ENCODE peak calls at places on chromosomes 16 and 17, in seven cellular contexts. U is ascending aorta, E is heart left ventricle, I is PC-3, H is thyroid gland, P is tibial nerve, S is endodermal cell. Z is an unnamed sample. For H3K4me1 and H3K27me3, the result is how much of the 10 kb centered on the place peaks cover.

GRCh38 chr17:34484193-34484733 is 95.1 kb upstream of the TMEM132E start:
- DNase-seq in E (no peak), P (no peak), U (no peak), H (no peak), S (no peak), I (no peak), Z (no peak)

GRCh38 chr17:57530508-57530907 is 214.6 kb downstream of the CCDC182 start:
- DNase-seq in P (no peak), U (no peak), I (no peak), E (no peak), H (no peak), S (no peak), Z (peak)

GRCh38 chr17:4229627-4230026 is 34.2 kb downstream of the ANKFY1 start:
- DNase-seq in U (no peak), H (peak), S (no peak), E (no peak), P (no peak), I (no peak), Z (peak)

GRCh38 chr16:69567031-69567680 is 1.4 kb downstream of the NFAT5 start:
- DNase-seq in P (no peak), E (no peak), H (peak), I (peak), U (no peak), S (peak), Z (no peak)

GRCh38 chr17:29949708-29950107 is 8.3 kb downstream of the EFCAB5 start:
- DNase-seq in U (no peak), E (no peak), P (no peak), I (no peak), S (no peak), H (no peak), Z (no peak)

GRCh38 chr16:72291121-72291520 is 119.2 kb upstream of the PMFBP1 start:
- DNase-seq in S (no peak), H (no peak), E (no peak), U (no peak), I (no peak), P (no peak), Z (no peak)

GRCh38 chr17:65131946-65132345 is 5.2 kb upstream of the RGS9 start:
- DNase-seq in H (no peak), I (peak), S (no peak), P (no peak), U (no peak), E (no peak), Z (no peak)

GRCh38 chr16:70661534-70661917 is 15.2 kb downstream of the IL34 start:
- DNase-seq in U (no peak), I (no peak), H (no peak), S (no peak), P (no peak), E (no peak), Z (no peak)

GRCh38 chr17:17125136-17126084 is 80.7 kb downstream of the PLD6 start:
- DNase-seq in U (no peak), E (peak), H (no peak), I (no peak), S (no peak), P (no peak), Z (no peak)

GRCh38 chr17:82287849-82288601 is 14.5 kb upstream of the CSNK1D start:
- DNase-seq in E (peak), H (no peak), I (peak), U (no peak), P (no peak), S (no peak), Z (peak)

GRCh38 chr17:78342438-78343098 is 17.3 kb downstream of the SOCS3 start:
- DNase-seq in H (no peak), E (peak), P (no peak), S (peak), U (peak), I (peak), Z (peak)

GRCh38 chr17:1058423-1059130 is 61.6 kb downstream of the TIMM22 start:
- DNase-seq in I (peak), P (no peak), S (peak), E (peak), U (no peak), H (no peak), Z (no peak)

GRCh38 chr17:27657620-27658019 is 26.6 kb downstream of the LGALS9 start:
- DNase-seq in H (no peak), P (no peak), U (no peak), E (no peak), S (peak), I (peak), Z (no peak)

GRCh38 chr16:58265480-58266052 is 29.3 kb downstream of the PRSS54 start:
- DNase-seq in P (no peak), I (no peak), E (no peak), S (no peak), U (no peak), H (no peak), Z (no peak)

GRCh38 chr17:31373150-31374082 is 18.1 kb upstream of the RAB11FIP4 start:
- DNase-seq in P (no peak), E (no peak), I (peak), U (no peak), H (no peak), S (no peak), Z (no peak)

GRCh38 chr17:60321336-60322055 is 70.4 kb downstream of the USP32 start:
- DNase-seq in H (no peak), S (no peak), I (peak), P (no peak), E (no peak), U (no peak), Z (no peak)

GRCh38 chr16:78307824-78308528 is 208.5 kb downstream of the WWOX start:
- DNase-seq in E (no peak), I (peak), S (peak), H (peak), U (no peak), P (no peak), Z (no peak)

GRCh38 chr16:1606774-1607173 is 5.1 kb downstream of the IFT140 start:
- DNase-seq in E (no peak), S (no peak), I (no peak), H (no peak), U (no peak), P (no peak), Z (no peak)
- H3K4me1 ChIP-seq in E (under half), S (under half), I (under half), H (under half), U (under half), P (under half), Z (under half)

GRCh38 chr17:68383443-68384321 is 73.6 kb downstream of the WIPI1 start:
- DNase-seq in P (no peak), U (no peak), H (no peak), I (peak), E (no peak), S (peak), Z (peak)
- H3K4me3 ChIP-seq in P (no peak), U (no peak), H (no peak), I (no peak), E (no peak), S (no peak), Z (no peak)

GRCh38 chr17:73653810-73654209 is 9.6 kb upstream of the SDK2 start:
- DNase-seq in E (no peak), I (no peak), P (no peak), H (no peak), U (no peak), S (no peak), Z (no peak)
- H3K27me3 ChIP-seq in E (under half), I (half or more), P (under half), H (under half), U (under half), S (under half), Z (under half)

GRCh38 chr17:41773731-41774193 is 12.7 kb downstream of the JUP start:
- DNase-seq in H (no peak), S (no peak), E (no peak), U (no peak), I (no peak), P (no peak), Z (no peak)
- H3K4me1 ChIP-seq in H (half or more), S (under half), E (half or more), U (under half), I (half or more), P (under half), Z (under half)